ENCODE peak calls at places on chromosome 9, in nine cellular contexts. W, F, Q, X, U, G, A, P and K are unnamed samples.

GRCh38 chr9:4366649-4367330 is 66.9 kb upstream of the GLIS3 start:
- DNase-seq in W (no peak), F (no peak), Q (peak; percentile 24), X (peak; percentile 26), U (peak; percentile 32), G (peak; percentile 53), A (no peak), P (peak; percentile 43), K (no peak)

GRCh38 chr9:133761641-133762248 is 23.6 kb upstream of the SARDH start:
- DNase-seq in W (no peak), F (no peak), Q (no peak), X (no peak), U (no peak), G (no peak), A (no peak), P (no peak), K (peak; percentile 2)

GRCh38 chr9:5621327-5621726 is 7.6 kb upstream of the RIC1 start:
- DNase-seq in W (no peak), F (no peak), Q (no peak), X (no peak), U (no peak), G (peak; percentile 69), A (no peak), P (no peak), K (no peak)

GRCh38 chr9:112145886-112146285 is 29.2 kb downstream of the SUSD1 start:
- DNase-seq in W (no peak), F (no peak), Q (no peak), X (no peak), U (no peak), G (no peak), A (no peak), P (peak; percentile 30), K (no peak)

GRCh38 chr9:132572921-132573320 is 9.5 kb upstream of the BARHL1 start:
- DNase-seq in W (no peak), F (no peak), Q (no peak), X (no peak), U (no peak), G (no peak), A (no peak), P (no peak), K (no peak)

GRCh38 chr9:133306242-133307194 is 29.5 kb downstream of the SURF6 start:
- DNase-seq in W (no peak), F (no peak), Q (no peak), X (no peak), U (no peak), G (no peak), A (no peak), P (no peak), K (no peak)

GRCh38 chr9:108048406-108049025 is 558.9 kb upstream of the KLF4 start:
- DNase-seq in W (no peak), F (no peak), Q (no peak), X (no peak), U (no peak), G (no peak), A (no peak), P (no peak), K (no peak)

GRCh38 chr9:95803197-95803596 is 72.3 kb upstream of the ERCC6L2 start:
- DNase-seq in W (no peak), F (no peak), Q (no peak), X (no peak), U (no peak), G (no peak), A (no peak), P (no peak), K (no peak)

GRCh38 chr9:82670000-82670399 is 392.9 kb downstream of the RASEF start:
- DNase-seq in W (no peak), F (no peak), Q (no peak), X (no peak), U (no peak), G (no peak), A (no peak), P (no peak), K (no peak)

GRCh38 chr9:89874351-89875321 is 269.8 kb downstream of the GADD45G start:
- DNase-seq in W (no peak), F (peak; percentile 50), Q (no peak), X (no peak), U (no peak), G (no peak), A (no peak), P (no peak), K (peak; percentile 44)

GRCh38 chr9:92747459-92748232 is 17.0 kb downstream of the BICD2 start:
- DNase-seq in W (no peak), F (no peak), Q (no peak), X (no peak), U (no peak), G (peak; percentile 9), A (no peak), P (peak; percentile 59), K (no peak)

GRCh38 chr9:35549466-35549865 is 55.6 kb upstream of the TESK1 start:
- DNase-seq in W (no peak), F (no peak), Q (no peak), X (no peak), U (no peak), G (no peak), A (no peak), P (no peak), K (no peak)

GRCh38 chr9:20355022-20355421 is 267.3 kb downstream of the MLLT3 start:
- DNase-seq in W (no peak), F (no peak), Q (peak; percentile 63), X (no peak), U (no peak), G (no peak), A (no peak), P (no peak), K (no peak)

DNA sequence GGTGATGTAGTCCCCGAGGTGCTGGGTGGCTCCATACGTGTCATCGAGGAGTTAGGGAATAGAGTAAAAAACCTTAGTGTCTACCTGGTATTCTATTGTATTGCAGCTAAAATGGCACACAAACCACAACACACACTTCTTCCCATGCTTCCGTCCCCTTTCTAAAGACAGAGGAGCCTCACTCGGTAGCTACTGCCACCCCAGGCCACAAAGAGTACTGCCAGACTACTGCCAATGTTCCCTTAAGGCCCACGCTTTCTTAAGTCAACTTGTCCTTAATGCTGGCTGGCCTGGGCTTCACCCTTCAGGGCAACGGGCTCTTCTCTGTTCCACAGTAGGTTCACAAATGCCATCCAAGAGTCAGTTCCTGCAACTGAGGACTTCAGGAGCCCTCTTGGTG is 673.0 kb downstream of the ELAVL2 start:
- DNase-seq in W (no peak), F (no peak), Q (no peak), X (no peak), U (peak; percentile 23), G (no peak), A (no peak), P (no peak), K (no peak)
- TF ChIP-seq CTCF in W (no peak), F (no peak), Q (no peak), X (no peak), U (peak; percentile 64), G (no peak), A (no peak), P (peak; percentile 38), K (no peak)

GRCh38 chr9:14084867-14085266 is 229.1 kb downstream of the NFIB start:
- DNase-seq in W (no peak), F (no peak), Q (no peak), X (no peak), U (no peak), G (no peak), A (no peak), P (no peak), K (no peak)
- H3K27ac ChIP-seq in W (no peak overlapping the region), F (no peak overlapping the region), Q (no peak overlapping the region), X (no peak overlapping the region), U (no peak overlapping the region), G (no peak overlapping the region), A (no peak overlapping the region), P (no peak overlapping the region), K (no peak overlapping the region)

GRCh38 chr9:126916909-126917308 is 2.3 kb downstream of the RALGPS1 start:
- DNase-seq in W (no peak), F (no peak), Q (no peak), X (no peak), U (peak; percentile 30), G (no peak), A (no peak), P (no peak), K (no peak)
- TF ChIP-seq CTCF in W (no peak), F (no peak), Q (no peak), X (no peak), U (peak; percentile 50), G (no peak), A (no peak), P (no peak), K (no peak)

DNA sequence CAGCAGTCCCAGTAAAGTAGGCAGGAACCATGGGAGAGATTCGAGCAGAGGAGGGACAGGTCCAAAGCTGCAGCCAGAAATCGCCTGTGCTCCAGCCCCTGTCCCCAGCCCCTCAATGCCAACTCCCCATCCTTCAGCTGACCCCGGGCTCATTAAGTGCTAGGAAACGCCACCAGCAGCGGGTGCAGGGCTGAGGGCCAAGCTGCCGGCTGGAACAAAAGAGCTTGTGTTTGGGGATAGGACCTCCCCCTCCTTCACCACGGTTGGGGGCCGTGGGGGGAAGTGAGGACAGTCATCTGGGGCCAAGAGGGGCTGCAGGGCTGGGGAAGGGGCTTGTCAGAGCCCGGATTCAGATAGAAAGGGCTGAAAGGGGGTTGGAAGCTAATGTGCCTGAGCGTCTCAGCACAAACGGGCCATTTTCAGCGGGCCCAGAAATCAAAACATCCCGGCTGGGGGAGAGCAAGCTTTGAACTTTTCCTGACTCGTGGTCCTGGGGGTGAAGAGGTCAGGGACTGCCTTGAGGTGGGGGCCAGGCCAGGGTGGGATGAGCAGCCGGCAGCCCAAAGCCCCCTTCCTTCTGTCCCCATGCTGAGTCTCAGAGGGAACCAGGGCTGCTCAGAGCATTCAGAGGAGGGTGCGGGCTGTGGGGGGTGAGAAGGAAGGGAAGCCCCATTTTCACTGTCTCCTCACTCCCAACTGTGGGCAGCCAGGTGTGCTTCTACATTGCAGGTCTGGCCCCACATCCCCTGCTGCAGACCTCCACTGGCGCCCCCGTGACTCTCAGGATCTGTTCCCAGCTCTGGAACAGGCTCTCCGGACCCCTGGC is 69.4 kb upstream of the DAB2IP start:
- DNase-seq in W (no peak), F (no peak), Q (no peak), X (no peak), U (no peak), G (no peak), A (no peak), P (no peak), K (peak; percentile 47)
- H3K27ac ChIP-seq in W (no peak overlapping the region), F (no peak overlapping the region), Q (no peak overlapping the region), X (no peak overlapping the region), U (no peak overlapping the region), G (no peak overlapping the region), A (no peak overlapping the region), P (no peak overlapping the region), K (no peak overlapping the region)

DNA sequence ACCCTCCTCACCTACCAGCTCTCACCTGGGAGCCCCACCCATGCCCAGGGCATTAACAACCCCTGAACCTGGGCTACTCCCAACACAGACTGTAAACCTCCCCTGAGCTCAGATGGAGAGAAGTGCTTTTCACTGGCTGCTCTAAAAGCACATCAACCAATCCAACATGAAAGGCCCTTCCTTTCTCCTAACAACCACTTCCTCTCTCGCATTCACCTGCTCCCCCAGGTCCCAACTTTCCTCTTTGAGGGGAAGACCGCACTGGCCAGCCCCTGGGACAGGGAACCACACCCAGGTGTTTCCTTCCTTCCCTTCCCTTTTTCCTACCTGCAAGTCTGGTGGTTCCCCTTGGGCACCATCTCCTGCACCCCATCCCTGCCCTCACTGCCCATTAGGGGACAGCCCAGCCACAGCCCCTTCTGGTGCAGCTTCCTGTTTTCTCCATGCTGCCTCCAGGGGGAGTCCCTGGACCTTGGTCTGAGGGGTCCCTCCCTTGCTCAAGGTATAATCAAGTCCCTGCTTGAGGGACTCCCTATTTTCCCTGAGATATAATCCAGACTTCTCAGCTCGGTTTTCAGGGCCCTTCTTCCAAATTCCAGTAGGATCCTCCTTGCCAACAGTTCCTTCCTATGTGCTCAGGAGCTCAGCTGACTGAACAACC is 30.5 kb upstream of the DAB2IP start:
- DNase-seq in W (peak; percentile 45), F (no peak), Q (no peak), X (no peak), U (peak; percentile 57), G (peak; percentile 35), A (no peak), P (peak; percentile 39), K (no peak)
- TF ChIP-seq CTCF in W (no peak), F (no peak), Q (peak; percentile 66), X (peak; percentile 32), U (peak; percentile 76), G (peak; percentile 61), A (no peak), P (peak; percentile 59), K (peak; percentile 45)